ENCODE peak calls at places on chromosomes 5 and 9, in eight cellular contexts. M is A172; K is kidney epithelial cell; Q is naive thymus-derived CD4-positive, alpha-beta T cell; J is stimulated activated CD4-positive, alpha-beta T cell treated with anti-CD3 and anti-CD28 coated beads, Interleukin-4, amount 100 ng/mL, for 24 hours; G is GDM1; I is neural crest cell; A is RPMI8226. V is an unnamed sample.

GRCh38 chr5:127320032-127320945 is 29.7 kb downstream of the MEGF10 start:
- DNase-seq in M (peak; percentile 87), K (peak; percentile 54), Q (no peak), J (no peak), G (peak; percentile 35), I (no peak), A (no peak), V (peak; percentile 19)

GRCh38 chr9:3437031-3437430 is 88.8 kb downstream of the RFX3 start:
- DNase-seq in M (no peak), K (no peak), Q (no peak), J (no peak), G (no peak), I (no peak), A (no peak), V (no peak)

GRCh38 chr5:138936968-138937345 is 61.8 kb upstream of the LRRTM2 start:
- DNase-seq in M (no peak), K (no peak), Q (no peak), J (no peak), G (no peak), I (no peak), A (no peak), V (no peak)

GRCh38 chr9:107043886-107044285 is 180.9 kb downstream of the ZNF462 start:
- DNase-seq in M (no peak), K (no peak), Q (no peak), J (no peak), G (no peak), I (no peak), A (no peak), V (no peak)

GRCh38 chr9:135474915-135475314 is 4.7 kb upstream of the PPP1R26 start:
- DNase-seq in M (no peak), K (no peak), Q (no peak), J (peak; percentile 14), G (no peak), I (peak; percentile 65), A (peak; percentile 75), V (no peak)

GRCh38 chr5:97149689-97150088 is 7.3 kb upstream of the LIX1 start:
- DNase-seq in M (no peak), K (no peak), Q (no peak), J (no peak), G (no peak), I (no peak), A (no peak), V (no peak)

GRCh38 chr9:75239176-75239575 is 150.9 kb downstream of the OSTF1 start:
- DNase-seq in M (no peak), K (no peak), Q (no peak), J (no peak), G (no peak), I (no peak), A (peak; percentile 45), V (no peak)

GRCh38 chr9:36166150-36166927 is 2.8 kb upstream of the CCIN start:
- DNase-seq in M (peak; percentile 80), K (no peak), Q (peak; percentile 78), J (peak; percentile 81), G (peak; percentile 68), I (peak; percentile 79), A (peak; percentile 75), V (peak; percentile 88)

GRCh38 chr5:79069488-79070001 is at the start of the genes BHMT2 and DMGDH:
- DNase-seq in M (no peak), K (no peak), Q (no peak), J (no peak), G (no peak), I (no peak), A (no peak), V (peak; percentile 7)

GRCh38 chr9:135536166-135536565 is 9.8 kb upstream of the OBP2A start:
- DNase-seq in M (peak; percentile 53), K (no peak), Q (no peak), J (no peak), G (no peak), I (no peak), A (peak; percentile 59), V (no peak)

GRCh38 chr5:7877851-7878250 is 8.9 kb downstream of the MTRR start:
- DNase-seq in M (no peak), K (peak; percentile 21), Q (no peak), J (no peak), G (no peak), I (no peak), A (peak; percentile 7), V (no peak)

GRCh38 chr9:75175395-75175794 is 87.1 kb downstream of the OSTF1 start:
- DNase-seq in M (no peak), K (no peak), Q (no peak), J (no peak), G (no peak), I (no peak), A (no peak), V (no peak)

GRCh38 chr5:81834021-81834660 is 83.2 kb upstream of the SSBP2 start:
- DNase-seq in M (no peak), K (no peak), Q (no peak), J (no peak), G (no peak), I (no peak), A (no peak), V (no peak)

V was measured in activated naive CD8-positive, alpha-beta T cell treated with anti-CD3 and anti-CD28 coated beads for 36 hours.